ENCODE peak calls at places on chromosomes 4 and X, in nine cellular contexts. M is endothelial cell of umbilical vein, Y is H9, O is mesendoderm, E is mammary epithelial cell, N is mesenchymal stem cell, T is GM23338, U is neural progenitor cell, Z is OCI-LY7. A is an unnamed sample.
A peak's percentile ranks its signal among the peaks of the same experiment; 100 is the strongest.

GRCh38 chrX:46837543-46838481 is 969 bp downstream of the RP2 start:
- DNase-seq in M (peak; percentile 43), Y (no peak), O (no peak), E (peak; percentile 59), N (peak; percentile 63), T (no peak), U (no peak), Z (peak; percentile 26), A (no peak)

GRCh38 chrX:154815274-154815818 is 10.1 kb upstream of the MPP1 start:
- DNase-seq in M (peak; percentile 10), Y (no peak), O (no peak), E (no peak), N (no peak), T (no peak), U (no peak), Z (no peak), A (no peak)

GRCh38 chrX:40987413-40987812 is 97.8 kb upstream of the USP9X start:
- DNase-seq in M (no peak), Y (no peak), O (peak; percentile 75), E (no peak), N (no peak), T (peak; percentile 30), U (no peak), Z (no peak), A (no peak)

GRCh38 chrX:131201986-131202385 is 87.1 kb downstream of the IGSF1 start:
- DNase-seq in M (no peak), Y (no peak), O (no peak), E (no peak), N (no peak), T (no peak), U (no peak), Z (no peak), A (no peak)

GRCh38 chr4:37383579-37384229 is 139.2 kb downstream of the NWD2 start:
- DNase-seq in M (peak; percentile 13), Y (peak; percentile 36), O (peak; percentile 71), E (peak; percentile 16), N (peak; percentile 28), T (peak; percentile 84), U (peak; percentile 72), Z (peak; percentile 54), A (no peak)

GRCh38 chr4:186227221-186227620 is at the start of gene KLKB1:
- DNase-seq in M (peak; percentile 15), Y (no peak), O (no peak), E (no peak), N (no peak), T (no peak), U (no peak), Z (no peak), A (no peak)

GRCh38 chr4:76306882-76307669 is 543 bp downstream of the STBD1 start:
- DNase-seq in M (peak; percentile 19), Y (peak; percentile 70), O (peak; percentile 79), E (peak; percentile 71), N (peak; percentile 68), T (peak; percentile 87), U (peak; percentile 84), Z (no peak), A (no peak)

GRCh38 chr4:99723555-99724450 is 66.2 kb upstream of the C4orf54 start:
- DNase-seq in M (peak; percentile 4), Y (peak; percentile 31), O (peak; percentile 46), E (peak; percentile 90), N (peak; percentile 82), T (no peak), U (no peak), Z (no peak), A (peak; percentile 53)

GRCh38 chrX:100358766-100359165 is 51.3 kb downstream of the PCDH19 start:
- DNase-seq in M (no peak), Y (no peak), O (no peak), E (no peak), N (no peak), T (no peak), U (no peak), Z (no peak), A (no peak)

GRCh38 chrX:44344194-44344593 is 722 bp upstream of the EFHC2 start:
- DNase-seq in M (no peak), Y (peak; percentile 29), O (peak; percentile 9), E (no peak), N (no peak), T (peak; percentile 43), U (no peak), Z (no peak), A (no peak)

GRCh38 chr4:156168288-156168687 is 214.6 kb upstream of the CTSO start:
- DNase-seq in M (no peak), Y (no peak), O (no peak), E (no peak), N (no peak), T (no peak), U (no peak), Z (no peak), A (no peak)

GRCh38 chr4:131459430-131460101 is 1689.5 kb upstream of the PCDH10 start:
- DNase-seq in M (no peak), Y (peak; percentile 23), O (peak; percentile 14), E (no peak), N (peak; percentile 19), T (peak; percentile 2), U (no peak), Z (peak; percentile 61), A (no peak)
- H3K4me2 ChIP-seq in M (no peak overlapping the region), Y (no peak overlapping the region), O (no peak overlapping the region), E (no peak overlapping the region), N (no peak overlapping the region), T (no peak overlapping the region), U (no peak overlapping the region), Z (peak overlapping the region; percentile 41), A (no peak overlapping the region)

GRCh38 chr4:84238247-84239090 is 260.6 kb downstream of the NKX6-1 start:
- DNase-seq in M (no peak), Y (no peak), O (no peak), E (peak; percentile 26), N (no peak), T (no peak), U (no peak), Z (no peak), A (no peak)

GRCh38 chr4:84232311-84233095 is 266.6 kb downstream of the NKX6-1 start:
- DNase-seq in M (no peak), Y (no peak), O (no peak), E (no peak), N (no peak), T (no peak), U (no peak), Z (no peak), A (no peak)

GRCh38 chr4:84235131-84235530 is 264.0 kb downstream of the NKX6-1 start:
- DNase-seq in M (no peak), Y (no peak), O (no peak), E (no peak), N (no peak), T (peak; percentile 33), U (no peak), Z (no peak), A (no peak)

GRCh38 chr4:84237008-84237407 is 262.1 kb downstream of the NKX6-1 start:
- DNase-seq in M (no peak), Y (no peak), O (no peak), E (peak; percentile 7), N (no peak), T (no peak), U (no peak), Z (no peak), A (no peak)

DNA sequence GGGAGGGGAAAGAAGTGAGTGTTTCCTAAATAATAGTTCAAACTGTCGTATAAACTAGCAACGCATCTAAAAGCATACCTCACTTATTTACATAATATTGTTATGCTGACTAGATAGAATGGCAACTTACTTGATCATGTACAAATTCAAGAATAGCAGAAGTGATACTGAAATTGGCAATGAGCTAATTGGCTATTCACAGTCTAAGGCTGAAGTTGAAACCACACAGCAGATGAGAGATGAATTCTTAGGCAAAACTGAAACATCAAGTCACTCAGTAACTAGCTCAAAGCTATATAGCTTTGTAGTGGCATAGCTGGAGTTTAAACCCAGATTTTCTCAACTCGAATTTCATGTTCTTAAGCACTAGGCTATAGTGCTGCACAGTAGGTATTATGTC is 263.5 kb downstream of the NKX6-1 start:
- DNase-seq in M (no peak), Y (no peak), O (no peak), E (no peak), N (no peak), T (no peak), U (no peak), Z (no peak), A (no peak)
- H3K4me2 ChIP-seq in M (no peak overlapping the region), Y (no peak overlapping the region), O (no peak overlapping the region), E (no peak overlapping the region), N (no peak overlapping the region), T (no peak overlapping the region), U (no peak overlapping the region), Z (no peak overlapping the region), A (no peak overlapping the region)

DNA sequence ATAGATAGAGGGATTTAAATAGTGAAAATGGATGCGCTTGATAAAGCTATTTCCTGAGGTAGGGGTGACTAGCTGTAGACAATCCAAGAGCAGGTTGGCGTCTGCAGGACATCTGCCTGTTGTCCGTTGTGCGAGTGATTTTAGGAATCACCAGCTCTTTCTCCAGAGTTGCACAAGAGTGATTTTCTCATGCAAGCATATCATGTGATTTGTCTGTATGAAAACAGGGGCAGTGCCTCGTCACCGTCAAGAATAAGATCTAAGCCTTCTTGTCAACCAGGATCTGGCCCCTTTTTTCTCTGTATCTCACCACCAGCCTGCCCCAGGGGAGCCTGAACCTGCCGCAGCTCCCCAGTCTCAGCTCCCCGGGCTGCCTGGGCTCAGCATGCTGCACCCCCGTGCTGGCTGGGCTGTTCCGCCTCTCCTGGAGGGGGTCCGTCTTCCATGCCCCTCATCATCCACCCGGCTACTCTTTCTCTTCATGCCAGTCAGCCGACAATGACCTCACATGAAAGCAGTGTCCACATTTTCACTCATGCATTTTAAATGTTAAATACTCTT is 90.5 kb downstream of the STOX2 start:
- DNase-seq in M (no peak), Y (no peak), O (no peak), E (no peak), N (peak; percentile 29), T (peak; percentile 29), U (no peak), Z (no peak), A (no peak)
- H3K4me2 ChIP-seq in M (no peak overlapping the region), Y (no peak overlapping the region), O (no peak overlapping the region), E (no peak overlapping the region), N (no peak overlapping the region), T (no peak overlapping the region), U (no peak overlapping the region), Z (no peak overlapping the region), A (no peak overlapping the region)

DNA sequence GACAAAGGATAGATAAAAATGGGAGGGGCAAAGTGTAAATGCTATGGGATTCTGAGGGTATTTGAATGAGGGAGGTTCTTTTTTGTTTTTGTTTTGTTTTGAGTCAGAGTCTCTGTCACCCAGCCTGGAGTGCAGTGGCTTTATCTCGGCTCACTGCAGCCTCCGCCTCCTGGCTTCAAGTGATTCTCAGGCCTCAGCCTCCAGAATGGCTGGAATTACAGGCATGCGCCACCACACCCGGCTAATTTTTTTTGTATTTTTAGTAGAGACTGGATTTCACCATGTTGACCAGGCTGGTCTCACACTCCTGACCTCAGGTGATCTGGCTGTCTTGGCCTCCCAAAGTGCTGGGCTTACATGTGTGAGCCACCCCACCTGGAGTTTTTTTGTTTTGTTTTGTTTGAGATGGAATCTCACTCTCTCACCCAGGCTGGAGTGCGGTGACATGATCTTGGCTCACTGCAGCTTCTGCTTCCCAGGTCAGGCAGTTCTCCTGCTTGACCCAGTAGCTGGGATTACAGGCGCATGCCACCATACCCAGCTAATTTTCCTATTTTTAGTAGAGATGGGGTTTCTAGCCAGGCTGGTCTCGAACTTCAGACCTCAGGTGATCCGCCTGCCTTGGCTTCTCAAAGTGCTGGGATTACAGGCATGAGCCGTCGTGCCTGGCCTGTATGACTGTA is 9.0 kb downstream of the UBE2K start:
- DNase-seq in M (no peak), Y (no peak), O (peak; percentile 85), E (no peak), N (no peak), T (peak; percentile 52), U (no peak), Z (no peak), A (no peak)
- H3K4me2 ChIP-seq in M (no peak overlapping the region), Y (no peak overlapping the region), O (no peak overlapping the region), E (no peak overlapping the region), N (no peak overlapping the region), T (no peak overlapping the region), U (no peak overlapping the region), Z (no peak overlapping the region), A (peak overlapping the region; percentile 32)